ENCODE peak calls at places on chromosome 12, in five cellular contexts. E is brain microvascular endothelial cell, K is fibroblast of pulmonary artery, I is neural progenitor cell, V is cardiac muscle cell. P is an unnamed sample.

GRCh38 chr12:121465921-121466799 is 66.2 kb downstream of the RNF34 start:
- DNase-seq in E (no peak), K (peak; percentile 22), I (peak; percentile 49), V (peak; percentile 30), P (peak; percentile 21)

GRCh38 chr12:102542816-102543448 is 62.6 kb upstream of the IGF1 start:
- DNase-seq in E (no peak), K (no peak), I (no peak), V (no peak), P (no peak)

GRCh38 chr12:6233121-6233971 is 33.1 kb downstream of the CD9 start:
- DNase-seq in E (no peak), K (no peak), I (no peak), V (no peak), P (peak; percentile 13)

GRCh38 chr12:63822352-63822751 is 22.1 kb upstream of the SRGAP1 start:
- DNase-seq in E (no peak), K (peak; percentile 34), I (no peak), V (peak; percentile 26), P (peak; percentile 64)

GRCh38 chr12:99522456-99522855 is 125.1 kb upstream of the GARIN6 start:
- DNase-seq in E (no peak), K (no peak), I (no peak), V (no peak), P (no peak)

GRCh38 chr12:93061414-93062099 is 132.5 kb upstream of the EEA1 start:
- DNase-seq in E (no peak), K (no peak), I (peak; percentile 11), V (no peak), P (peak; percentile 38)

GRCh38 chr12:100460702-100461101 is 13.0 kb upstream of the NR1H4 start:
- DNase-seq in E (no peak), K (no peak), I (peak; percentile 37), V (peak; percentile 21), P (no peak)

GRCh38 chr12:20212036-20212435 is 156.3 kb upstream of the PDE3A start:
- DNase-seq in E (no peak), K (peak; percentile 80), I (no peak), V (peak; percentile 72), P (peak; percentile 35)

GRCh38 chr12:72346331-72346944 is 74.3 kb downstream of the TRHDE start:
- DNase-seq in E (peak; percentile 73), K (peak; percentile 81), I (peak; percentile 91), V (peak; percentile 74), P (peak; percentile 91)
- TF ChIP-seq CTCF in E (peak; percentile 71), K (peak; percentile 57), I (peak; percentile 76), V (peak; percentile 58), P (peak; percentile 79)

GRCh38 chr12:54300267-54300731 is 516 bp downstream of the NFE2 start:
- DNase-seq in E (no peak), K (no peak), I (no peak), V (no peak), P (no peak)

GRCh38 chr12:54298904-54299303 is 1.9 kb downstream of the NFE2 start:
- DNase-seq in E (no peak), K (no peak), I (no peak), V (no peak), P (no peak)

GRCh38 chr12:54299515-54300266 is 1.1 kb downstream of the NFE2 start:
- DNase-seq in E (no peak), K (no peak), I (no peak), V (no peak), P (no peak)

GRCh38 chr12:54301428-54302045 is 722 bp upstream of the NFE2 start:
- DNase-seq in E (no peak), K (no peak), I (peak; percentile 44), V (no peak), P (no peak)

DNA sequence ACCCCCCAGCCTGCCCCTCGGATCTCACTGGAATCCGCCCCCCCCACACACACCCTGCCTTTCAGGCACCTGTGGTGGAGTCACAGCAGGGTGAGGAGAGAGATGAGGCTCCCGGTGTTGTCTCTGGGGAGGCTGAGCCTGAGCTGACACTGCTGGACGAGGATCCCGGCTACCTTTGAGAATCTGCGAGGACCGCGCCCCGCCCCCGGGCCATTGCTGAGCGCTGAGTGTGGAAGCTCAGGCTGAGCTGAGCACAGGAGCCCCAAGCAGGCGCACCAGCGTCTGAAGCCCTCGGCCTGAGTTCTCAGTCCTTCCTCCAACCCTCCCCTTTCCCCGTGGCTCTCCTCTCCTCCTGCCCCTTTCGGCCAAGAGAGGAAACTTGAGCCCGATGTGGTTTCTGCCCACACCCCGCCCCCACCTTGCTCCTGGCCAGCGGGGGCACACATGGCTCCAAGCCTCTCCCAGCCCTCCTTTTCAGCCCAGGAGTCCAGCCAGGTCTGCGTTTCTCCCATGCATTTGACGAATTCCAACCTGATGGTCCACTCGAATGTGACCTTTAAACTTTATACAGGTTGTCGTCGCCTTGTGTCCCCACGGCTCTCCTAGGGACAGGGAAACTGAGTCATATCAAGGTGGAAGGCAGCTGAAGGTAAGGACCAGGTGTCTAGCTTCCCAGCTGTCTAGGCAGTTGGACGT is at the start of gene NFE2:
- DNase-seq in E (peak; percentile 60), K (peak; percentile 61), I (peak; percentile 94), V (peak; percentile 83), P (peak; percentile 74)
- H3K4me3 ChIP-seq in E (peak within 1 kb of the TSS; percentile 26), K (peak within 1 kb of the TSS; percentile 37), I (peak within 1 kb of the TSS; percentile 40), V (peak within 1 kb of the TSS; percentile 10), P (peak within 1 kb of the TSS; percentile 36)

GRCh38 chr12:123940627-123940966 is 32.0 kb downstream of the CCDC92 start:
- DNase-seq in E (no peak), K (no peak), I (no peak), V (no peak), P (no peak)

GRCh38 chr12:123937707-123938600 is 34.7 kb downstream of the CCDC92 start:
- DNase-seq in E (no peak), K (no peak), I (no peak), V (no peak), P (peak; percentile 31)

GRCh38 chr12:123939716-123940626 is 32.7 kb downstream of the CCDC92 start:
- DNase-seq in E (no peak), K (no peak), I (no peak), V (no peak), P (no peak)

GRCh38 chr12:123936956-123937706 is 35.5 kb downstream of the CCDC92 start:
- DNase-seq in E (no peak), K (no peak), I (no peak), V (no peak), P (no peak)

DNA sequence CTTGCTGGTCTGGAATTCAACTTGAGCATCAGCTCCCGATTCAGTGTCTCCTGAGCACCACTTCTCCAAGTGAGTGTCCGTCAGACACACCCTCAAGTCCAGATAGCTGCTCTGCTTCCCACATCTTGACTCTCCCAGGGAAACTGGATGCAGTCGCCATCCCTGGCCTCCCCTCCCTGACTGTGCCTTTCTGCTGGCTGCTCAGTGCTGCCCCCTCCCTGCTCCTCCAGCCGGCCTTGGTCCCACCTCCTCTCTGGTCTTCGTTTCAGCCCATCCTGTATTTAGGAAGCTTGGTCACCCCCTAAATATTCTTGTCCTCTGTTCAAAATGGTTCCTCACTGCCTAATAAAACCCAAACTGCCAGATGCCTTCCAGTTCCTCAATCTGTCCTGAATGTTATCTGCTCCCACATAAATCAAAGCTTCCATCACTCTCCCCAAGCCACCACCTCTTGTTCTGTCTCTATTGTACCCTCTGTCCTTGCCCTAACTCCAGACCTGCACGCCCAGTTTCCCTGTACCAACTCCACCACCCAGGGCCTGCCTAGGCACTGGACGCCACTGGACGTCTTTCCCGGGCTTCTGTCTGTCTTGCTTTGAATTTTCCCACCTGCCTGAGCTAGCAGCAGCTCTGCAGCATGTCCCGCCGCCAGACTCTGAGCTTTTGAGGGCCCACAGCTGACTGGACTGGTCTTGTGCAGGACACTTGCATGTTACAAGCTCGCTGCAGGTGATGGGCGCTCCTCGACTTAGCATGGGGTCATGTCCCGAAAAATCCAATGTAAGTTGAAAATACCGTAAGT is 33.8 kb downstream of the CCDC92 start:
- DNase-seq in E (no peak), K (no peak), I (peak; percentile 51), V (peak; percentile 10), P (peak; percentile 14)
- TF ChIP-seq CTCF in E (peak; percentile 75), K (peak; percentile 37), I (peak; percentile 64), V (peak; percentile 44), P (peak; percentile 58)

DNA sequence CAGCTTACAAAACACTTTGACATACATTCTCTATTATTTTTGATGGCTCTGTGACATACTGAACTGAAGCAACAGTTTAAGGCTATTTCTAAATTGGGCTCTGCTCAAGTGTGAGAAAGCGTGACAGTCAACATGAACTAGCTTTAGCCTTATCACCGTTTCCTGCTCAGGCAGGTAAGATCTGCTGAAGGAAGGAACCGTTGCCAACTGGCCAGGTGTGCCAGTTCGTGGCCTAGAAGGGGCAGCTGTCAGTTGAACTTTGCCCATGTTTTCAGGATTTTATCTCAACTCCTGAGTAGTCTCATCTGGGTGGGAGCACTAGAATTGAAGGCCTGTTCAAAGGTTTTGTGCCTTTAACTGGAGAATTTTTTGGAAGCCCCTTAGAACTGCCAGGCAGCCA is 79.5 kb downstream of the ETV6 start:
- DNase-seq in E (no peak), K (no peak), I (no peak), V (no peak), P (no peak)
- H3K4me3 ChIP-seq in E (no peak overlapping the region), K (no peak overlapping the region), I (no peak overlapping the region), V (no peak overlapping the region), P (no peak overlapping the region)

DNA sequence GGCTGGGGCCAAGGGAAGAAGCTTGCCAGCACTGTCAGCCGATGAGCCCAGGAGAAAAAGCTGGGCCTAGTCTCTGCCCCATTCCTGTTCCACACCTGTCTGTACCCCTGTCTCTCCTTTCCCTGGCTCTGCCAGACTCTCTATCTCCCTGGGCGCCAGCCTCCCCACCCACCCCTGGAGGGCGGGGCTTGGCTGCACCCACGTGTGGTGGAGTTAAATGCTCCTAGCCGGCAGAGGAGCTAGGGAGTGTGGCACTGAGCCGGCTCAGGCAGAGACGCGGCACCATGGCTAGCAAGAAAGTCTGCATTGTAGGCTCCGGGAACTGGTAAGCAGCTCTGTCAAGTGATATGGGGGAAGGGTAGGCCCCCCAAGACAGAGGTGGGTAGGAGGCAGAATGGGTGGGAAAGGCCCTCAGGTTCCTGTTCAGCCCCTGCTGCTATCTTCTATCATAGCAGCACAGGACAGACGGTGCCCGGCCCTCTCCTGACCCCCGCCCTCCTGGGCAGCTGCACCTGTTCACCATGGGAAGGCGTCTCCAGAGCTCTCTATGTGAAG is at the start of gene GPD1:
- DNase-seq in E (no peak), K (peak; percentile 38), I (peak; percentile 68), V (peak; percentile 54), P (peak; percentile 61)
- TF ChIP-seq CTCF in E (no peak), K (no peak), I (no peak), V (no peak), P (no peak)